ENCODE peak calls at places on chromosomes 4 and X, in seven cellular contexts. K is H1, J is mesendoderm, A is IMR-90, I is H9, W is mesenchymal stem cell, V is trophoblast cell. P is an unnamed sample.

GRCh38 chr4:135249006-135249405 is 1047.4 kb upstream of the PABPC4L start:
- DNase-seq in K (no peak), J (peak), A (no peak), I (no peak), W (no peak), V (no peak), P (no peak)

GRCh38 chr4:25814323-25814722 is 48.5 kb downstream of the SEL1L3 start:
- DNase-seq in K (no peak), J (no peak), A (peak), I (no peak), W (no peak), V (peak), P (no peak)

GRCh38 chr4:177309525-177310371 is at the start of gene NEIL3:
- DNase-seq in K (peak), J (peak), A (peak), I (peak), W (peak), V (peak), P (peak)

GRCh38 chr4:83561381-83561780 is 25.5 kb downstream of the GPAT3 start:
- DNase-seq in K (no peak), J (no peak), A (peak), I (no peak), W (peak), V (peak), P (no peak)

GRCh38 chr4:75189976-75190375 is 257.1 kb downstream of the PARM1 start:
- DNase-seq in K (no peak), J (no peak), A (no peak), I (no peak), W (peak), V (no peak), P (no peak)

GRCh38 chrX:69287025-69287540 is 121.8 kb upstream of the PJA1 start:
- DNase-seq in K (no peak), J (no peak), A (no peak), I (no peak), W (no peak), V (no peak), P (no peak)

GRCh38 chr4:105807496-105807895 is 87.8 kb upstream of the NPNT start:
- DNase-seq in K (no peak), J (peak), A (peak), I (no peak), W (no peak), V (peak), P (no peak)

GRCh38 chr4:73860175-73860574 is 7.1 kb downstream of the PF4V1 start:
- DNase-seq in K (no peak), J (no peak), A (no peak), I (no peak), W (peak), V (no peak), P (no peak)

GRCh38 chrX:75038925-75039324 is 113.7 kb upstream of the NEXMIF start:
- DNase-seq in K (no peak), J (peak), A (peak), I (no peak), W (peak), V (no peak), P (no peak)

GRCh38 chrX:126985027-126985426 is 165.5 kb downstream of the PRR32 start:
- DNase-seq in K (no peak), J (no peak), A (no peak), I (no peak), W (no peak), V (no peak), P (no peak)

GRCh38 chrX:126985960-126986359 is 166.4 kb downstream of the PRR32 start:
- DNase-seq in K (no peak), J (no peak), A (no peak), I (no peak), W (no peak), V (no peak), P (no peak)

GRCh38 chrX:126982158-126982557 is 162.6 kb downstream of the PRR32 start:
- DNase-seq in K (no peak), J (no peak), A (no peak), I (no peak), W (no peak), V (no peak), P (no peak)
- H4K8ac ChIP-seq in K (no peak), J (no peak), A (no peak), I (no peak), W (no peak), V (no peak), P (no peak)

GRCh38 chr4:169847171-169847570 is 89.4 kb upstream of the HPF1 start:
- DNase-seq in K (no peak), J (no peak), A (no peak), I (no peak), W (no peak), V (no peak), P (no peak)
- H4K8ac ChIP-seq in K (no peak), J (no peak), A (no peak), I (no peak), W (no peak), V (no peak), P (no peak)

GRCh38 chr4:23234716-23235115 is 542.0 kb downstream of the GBA3 start:
- DNase-seq in K (no peak), J (peak), A (no peak), I (no peak), W (no peak), V (no peak), P (no peak)

GRCh38 chr4:23235613-23236390 is 543.1 kb downstream of the GBA3 start:
- DNase-seq in K (no peak), J (peak), A (no peak), I (no peak), W (no peak), V (no peak), P (no peak)

GRCh38 chr4:23238848-23239247 is 546.1 kb downstream of the GBA3 start:
- DNase-seq in K (no peak), J (no peak), A (no peak), I (no peak), W (no peak), V (no peak), P (no peak)

GRCh38 chr4:23241408-23241807 is 548.7 kb downstream of the GBA3 start:
- DNase-seq in K (no peak), J (no peak), A (no peak), I (no peak), W (no peak), V (no peak), P (no peak)

GRCh38 chr4:23237771-23238170 is 545.0 kb downstream of the GBA3 start:
- DNase-seq in K (no peak), J (no peak), A (no peak), I (no peak), W (no peak), V (no peak), P (no peak)
- H4K8ac ChIP-seq in K (no peak), J (no peak), A (no peak), I (no peak), W (no peak), V (no peak), P (no peak)

GRCh38 chrX:53732797-53733196 is 46.3 kb upstream of the HUWE1 start:
- DNase-seq in K (no peak), J (no peak), A (no peak), I (no peak), W (no peak), V (no peak), P (no peak)

GRCh38 chrX:53724872-53725271 is 38.4 kb upstream of the HUWE1 start:
- DNase-seq in K (no peak), J (no peak), A (no peak), I (no peak), W (no peak), V (no peak), P (no peak)

GRCh38 chrX:53728506-53728905 is 42.0 kb upstream of the HUWE1 start:
- DNase-seq in K (no peak), J (no peak), A (no peak), I (no peak), W (no peak), V (no peak), P (no peak)

GRCh38 chrX:53729756-53730155 is 43.2 kb upstream of the HUWE1 start:
- DNase-seq in K (no peak), J (no peak), A (no peak), I (no peak), W (no peak), V (peak), P (no peak)
- H4K8ac ChIP-seq in K (no peak), J (no peak), A (no peak), I (no peak), W (no peak), V (no peak), P (no peak)

DNA sequence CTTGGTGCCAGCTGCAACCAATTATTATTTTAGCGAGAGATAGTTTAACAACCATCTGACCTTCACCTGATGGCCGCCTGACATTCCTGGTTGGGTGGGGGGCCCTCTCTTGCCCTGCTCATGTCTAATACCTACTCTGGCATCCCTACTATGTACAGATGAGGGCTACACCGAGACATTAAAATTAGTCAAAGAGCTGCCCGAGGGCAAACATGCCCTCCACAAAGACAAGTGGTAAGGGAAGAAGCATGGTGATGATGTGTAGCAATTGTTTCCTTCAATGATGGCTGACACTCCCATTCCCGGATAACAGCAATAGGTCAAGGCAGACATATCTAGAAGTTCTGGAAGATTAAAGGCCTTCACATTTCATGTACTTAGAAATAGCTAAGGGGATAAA is 49.6 kb downstream of the MAP7D3 start:
- DNase-seq in K (no peak), J (no peak), A (no peak), I (no peak), W (no peak), V (peak), P (no peak)
- H4K8ac ChIP-seq in K (no peak), J (no peak), A (no peak), I (no peak), W (no peak), V (no peak), P (no peak)

DNA sequence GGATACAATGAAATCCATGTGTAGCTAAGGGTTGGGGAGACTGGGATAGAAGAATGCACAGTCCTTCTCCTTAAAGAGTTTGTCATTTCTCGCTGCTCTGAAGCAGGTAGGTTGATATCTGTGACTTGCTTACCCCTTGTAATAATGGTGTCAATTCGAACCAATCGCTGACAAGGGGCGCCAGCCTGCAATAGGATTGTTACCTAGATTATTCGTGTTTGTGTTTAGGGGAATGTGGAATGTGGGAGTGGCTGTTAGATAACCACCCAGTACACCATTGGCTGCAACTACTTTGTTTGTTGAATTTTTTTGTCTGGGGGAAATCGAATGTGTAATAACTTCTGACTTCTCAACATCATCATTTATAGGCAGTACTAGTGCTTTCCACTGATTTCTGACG is 141.6 kb downstream of the LARP7 start:
- DNase-seq in K (no peak), J (peak), A (no peak), I (no peak), W (no peak), V (no peak), P (no peak)
- H4K8ac ChIP-seq in K (no peak), J (no peak), A (no peak), I (no peak), W (no peak), V (no peak), P (no peak)

GRCh38 chr4:1379351-1379781 is 26.9 kb downstream of the NKX1-1 start:
- DNase-seq in K (no peak), J (no peak), A (no peak), I (no peak), W (no peak), V (no peak), P (no peak)
- H4K8ac ChIP-seq in K (no peak), J (no peak), A (no peak), I (no peak), W (no peak), V (no peak), P (no peak)

DNA sequence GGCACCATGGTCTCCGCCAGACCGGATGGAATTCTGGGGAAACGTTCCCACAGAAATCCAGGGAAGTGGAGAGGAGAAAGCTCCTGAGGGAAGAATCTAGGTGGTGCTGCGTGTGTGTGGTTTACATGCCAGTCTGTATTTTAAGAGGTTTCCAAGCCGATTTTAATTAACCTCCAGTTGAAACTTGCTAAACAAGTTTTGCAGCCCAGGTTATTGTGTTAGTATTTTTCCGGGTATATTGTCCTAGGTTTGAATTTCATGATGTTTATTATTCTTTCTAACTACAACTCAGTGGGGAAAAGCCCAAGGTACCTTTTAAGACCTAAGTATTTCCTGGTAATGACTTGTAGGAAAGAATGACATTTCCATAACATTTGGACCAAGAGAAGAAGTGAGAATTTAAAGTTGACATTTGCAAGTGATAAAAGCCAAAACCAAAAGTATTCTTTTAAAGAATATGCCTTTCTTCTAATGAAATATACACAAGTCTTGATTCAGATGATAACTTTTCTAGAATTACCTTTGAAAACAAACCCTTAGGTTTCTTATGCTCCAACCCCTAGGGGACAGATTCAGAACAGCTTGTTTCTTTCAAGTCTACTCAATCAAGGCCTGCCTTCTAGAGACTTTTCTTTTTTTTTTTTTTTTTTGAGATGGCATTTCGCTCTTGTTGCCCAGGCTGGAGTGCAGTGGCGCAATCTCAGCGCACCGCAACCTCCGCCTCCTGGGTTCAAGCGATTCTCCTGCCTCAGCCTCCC is 14.6 kb downstream of the SAT1 start:
- DNase-seq in K (no peak), J (no peak), A (no peak), I (no peak), W (no peak), V (peak), P (no peak)
- H4K8ac ChIP-seq in K (no peak), J (no peak), A (no peak), I (no peak), W (no peak), V (no peak), P (no peak)

DNA sequence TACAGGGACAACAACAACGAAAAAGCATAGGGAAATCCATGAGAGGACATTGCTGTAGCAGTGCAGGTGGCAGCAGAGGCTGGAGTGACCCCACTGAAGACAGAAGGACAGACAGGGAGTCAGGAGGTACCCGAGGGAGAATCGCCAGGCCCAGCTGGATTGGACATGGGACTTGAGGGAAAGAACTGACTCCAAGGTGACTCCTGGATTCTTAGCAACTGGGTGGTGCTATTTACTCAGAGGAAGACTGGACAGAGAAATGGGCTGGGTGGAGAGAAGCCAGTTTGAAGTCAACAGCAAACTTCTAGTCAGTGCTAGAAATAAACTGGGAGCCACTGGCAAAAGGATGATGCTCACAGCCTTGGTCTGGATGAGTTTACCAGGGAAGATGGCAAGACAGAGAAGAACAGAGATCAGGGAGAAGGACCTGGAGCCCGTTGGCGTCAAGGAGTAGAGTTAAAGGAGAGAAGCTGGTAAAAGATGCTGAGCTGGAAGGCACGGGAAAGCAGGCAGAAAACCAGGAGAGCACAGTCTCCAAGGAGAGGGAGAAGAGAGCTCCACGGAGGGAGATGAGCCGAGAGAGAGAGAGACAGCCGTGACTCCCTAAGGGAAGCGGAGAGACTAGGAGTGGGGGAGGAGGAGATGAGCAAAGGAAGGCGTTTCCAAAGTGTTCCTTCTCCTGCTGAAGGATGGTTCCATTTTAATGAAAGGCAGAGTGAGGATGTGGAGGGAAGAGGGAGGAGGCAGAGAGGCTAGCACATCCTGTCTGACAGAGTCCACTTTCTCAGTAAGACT is 119.4 kb downstream of the AFAP1 start:
- DNase-seq in K (no peak), J (no peak), A (no peak), I (no peak), W (no peak), V (no peak), P (no peak)
- H4K8ac ChIP-seq in K (no peak), J (no peak), A (no peak), I (no peak), W (no peak), V (no peak), P (no peak)

P was measured in neuronal stem cell.